ENCODE peak calls at places on chromosome 17, in six cellular contexts. S is astrocyte of the spinal cord, N is cardiac fibroblast, H is transverse colon, P is cardiac muscle cell, C is pancreas. B is an unnamed sample.

GRCh38 chr17:54900457-54901229 is at the start of gene TOM1L1:
- DNase-seq in C (peak), P (peak), N (peak), S (peak), H (peak), B (peak)

GRCh38 chr17:10357768-10358167 is 15.0 kb downstream of the MYH13 start:
- DNase-seq in S (no peak), H (no peak), P (no peak), C (peak), N (no peak), B (no peak)

GRCh38 chr17:37246085-37246484 is 129.7 kb upstream of the C17orf78 start:
- DNase-seq in H (no peak), N (no peak), C (no peak), S (no peak), P (no peak), B (no peak)

GRCh38 chr17:57115916-57116315 is 30.9 kb downstream of the AKAP1 start:
- DNase-seq in H (no peak), P (no peak), C (no peak), S (no peak), N (no peak), B (no peak)

GRCh38 chr17:14856156-14856555 is 409.0 kb downstream of the PMP22 start:
- DNase-seq in C (no peak), H (no peak), S (no peak), N (no peak), P (no peak), B (no peak)

GRCh38 chr17:44916059-44916780 is 920 bp upstream of the GFAP start:
- DNase-seq in H (no peak), C (no peak), N (no peak), S (no peak), P (peak), B (no peak)

GRCh38 chr17:40093005-40093579 is 7.3 kb downstream of the NR1D1 start:
- DNase-seq in C (no peak), N (no peak), S (no peak), H (no peak), P (no peak), B (no peak)

GRCh38 chr17:2485543-2485942 is 26.1 kb downstream of the METTL16 start:
- DNase-seq in H (no peak), C (no peak), N (peak), S (no peak), P (no peak), B (peak)

GRCh38 chr17:74126179-74126900 is 77.1 kb upstream of the RPL38 start:
- DNase-seq in P (no peak), S (no peak), N (no peak), C (no peak), H (peak), B (no peak)

GRCh38 chr17:78346605-78347250 is 13.1 kb downstream of the SOCS3 start:
- DNase-seq in P (no peak), N (no peak), C (no peak), H (no peak), S (no peak), B (peak)

GRCh38 chr17:39653316-39653661 is 11.9 kb upstream of the TCAP start:
- DNase-seq in C (no peak), N (no peak), S (no peak), P (no peak), H (no peak), B (no peak)

GRCh38 chr17:36851230-36851629 is 86.0 kb upstream of the LHX1 start:
- DNase-seq in H (no peak), S (no peak), N (peak), C (no peak), P (no peak), B (peak)

DNA sequence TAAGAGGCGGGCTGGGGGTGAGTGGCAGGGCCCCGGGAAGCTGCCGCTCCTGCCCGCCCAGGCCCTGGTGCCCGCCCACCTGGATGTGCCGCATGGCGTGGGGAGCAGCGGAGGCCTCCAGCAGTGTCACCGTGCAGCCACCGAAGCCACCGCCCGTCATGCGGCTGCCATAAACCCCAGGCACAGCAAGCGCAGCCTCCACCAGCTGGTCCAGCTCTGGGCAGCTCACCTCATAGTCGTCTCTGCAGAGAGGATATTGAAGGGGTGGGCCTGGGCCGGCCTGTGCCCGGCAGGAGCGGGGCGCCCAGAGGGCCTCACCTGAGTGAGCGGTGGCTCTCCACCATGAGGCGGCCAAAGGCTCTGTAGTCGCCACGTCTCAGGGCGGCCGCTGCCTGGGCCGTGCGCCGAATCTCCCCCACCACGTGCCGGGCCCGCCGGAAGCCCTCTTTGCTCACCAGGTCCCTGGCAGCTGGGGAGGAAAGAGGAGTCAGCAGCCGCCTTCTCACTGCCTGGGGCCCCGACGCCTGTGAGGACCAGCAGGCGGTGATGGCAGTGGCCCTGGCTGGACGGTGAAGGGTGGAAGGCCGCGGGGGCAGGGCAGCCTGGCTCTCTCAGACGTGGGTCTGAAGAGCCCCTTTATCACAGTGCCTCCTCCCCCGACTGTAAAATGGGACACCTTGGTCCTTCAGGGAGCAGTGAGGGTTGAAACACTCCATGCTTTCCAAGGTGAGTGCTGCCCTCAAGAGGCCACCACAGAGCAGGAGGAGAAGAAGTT is 6.7 kb downstream of the GALK1 start:
- DNase-seq in P (no peak), S (no peak), H (no peak), N (no peak), C (peak), B (no peak)
- TF ChIP-seq CTCF in P (peak), S (peak), H (peak), N (peak), C (no peak), B (peak)

DNA sequence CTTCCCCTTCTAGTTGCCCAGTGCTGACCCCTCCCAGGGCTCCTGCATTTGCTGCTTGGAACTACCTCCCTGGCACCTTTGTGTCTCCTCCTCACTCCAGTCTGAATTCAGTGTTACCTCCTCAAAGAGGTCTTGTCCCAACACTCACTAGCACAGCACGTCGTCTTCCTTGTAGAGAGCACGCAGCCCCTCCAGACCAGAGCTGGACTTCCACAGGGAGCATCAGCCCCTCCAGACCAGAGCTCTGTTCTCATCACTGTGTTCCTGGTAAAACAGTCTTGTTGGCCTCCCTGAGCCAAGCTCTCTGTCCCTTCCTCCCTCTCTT is 27.8 kb upstream of the MGAT5B start:
- DNase-seq in P (peak), S (no peak), N (no peak), C (no peak), H (no peak), B (no peak)
- H3K4me3 ChIP-seq in P (no peak), S (no peak), N (no peak), C (no peak), H (no peak), B (no peak)

DNA sequence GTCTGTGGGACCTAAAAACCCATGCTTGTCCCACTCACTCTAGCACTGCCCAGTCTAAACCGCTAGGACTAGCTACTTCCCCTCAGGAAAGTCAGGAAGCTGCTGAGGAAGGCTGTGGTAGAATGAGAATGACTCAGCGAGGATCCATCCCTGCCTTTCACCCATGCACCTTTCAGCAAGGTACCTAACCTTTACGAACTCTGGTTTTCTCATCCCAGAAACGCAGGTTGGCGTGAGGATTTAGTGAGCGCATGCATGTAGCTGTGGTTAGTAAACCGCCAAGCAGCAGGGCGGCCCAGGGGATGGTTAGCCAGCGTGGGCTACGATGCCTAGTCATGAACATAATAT is 26.3 kb upstream of the RFFL start:
- DNase-seq in S (peak), C (no peak), H (peak), N (peak), P (peak), B (peak)
- TF ChIP-seq CTCF in S (no peak), C (no peak), H (no peak), N (peak), P (no peak), B (no peak)

GRCh38 chr17:5416886-5417285 is 2.6 kb downstream of the NUP88 start:
- DNase-seq in H (peak), P (no peak), N (no peak), S (no peak), C (no peak), B (no peak)
- H3K4me3 ChIP-seq in H (no peak), P (no peak), N (no peak), S (no peak), C (no peak), B (no peak)

GRCh38 chr17:32822996-32823395 is 53.9 kb downstream of the MYO1D start:
- DNase-seq in S (peak), C (no peak), N (peak), H (no peak), P (no peak), B (peak)
- TF ChIP-seq CTCF in S (no peak), C (no peak), N (no peak), H (no peak), P (no peak), B (no peak)

DNA sequence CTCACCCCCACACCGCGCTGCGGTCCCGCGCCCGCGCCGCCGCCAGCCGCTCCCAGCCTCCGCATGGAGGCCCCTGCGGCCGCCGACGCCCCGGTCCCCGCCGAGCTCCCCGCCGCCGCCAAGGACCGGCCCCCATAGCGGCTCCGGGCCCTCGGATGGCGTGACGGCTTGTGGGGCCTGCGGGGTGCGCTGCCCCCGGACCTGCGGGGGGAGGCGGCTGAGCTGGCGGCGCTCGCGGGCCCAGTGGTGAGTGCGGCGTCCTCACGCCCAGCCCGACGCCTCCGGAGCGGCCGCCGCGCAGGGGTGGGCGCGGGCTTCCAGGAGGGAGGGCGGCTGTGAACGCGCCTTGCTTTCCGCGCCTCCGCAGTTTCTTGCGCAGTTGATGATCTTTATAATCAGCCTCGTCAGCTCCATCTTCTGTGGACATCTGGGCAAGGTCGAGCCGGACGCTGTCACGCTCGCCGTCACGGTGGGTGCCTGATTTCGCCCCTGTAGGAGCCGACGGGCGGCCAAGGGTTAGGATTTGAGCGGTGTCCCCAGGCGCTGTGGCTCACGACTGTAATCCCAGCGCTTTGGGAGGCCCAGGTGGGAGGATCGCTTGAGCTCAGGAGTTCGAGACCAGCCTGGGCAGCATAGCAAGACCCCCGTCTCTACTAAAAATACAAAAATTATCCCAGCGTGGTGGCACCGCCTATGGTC is 46.4 kb downstream of the SLC47A1 start:
- DNase-seq in C (no peak), P (peak), H (no peak), N (peak), S (no peak), B (peak)
- H3K4me3 ChIP-seq in C (peak), P (peak), H (peak), N (no peak), S (no peak), B (peak)

B was measured in fibroblast of mammary gland.